ENCODE peak calls at places on chromosomes 12 and 14, in four cellular contexts. L is GM12878, D is HCT116, Y is K562. S is an unnamed sample.

GRCh38 chr14:103854822-103855733 is 7.7 kb upstream of the PPP1R13B start:
- DNase-seq in L (no peak), D (no peak), Y (peak), S (peak)

GRCh38 chr12:3005736-3006135 is 46.5 kb downstream of the TEAD4 start:
- DNase-seq in L (no peak), D (no peak), Y (no peak), S (no peak)

GRCh38 chr14:92933481-92933880 is 10.5 kb downstream of the CHGA start:
- DNase-seq in L (no peak), D (no peak), Y (no peak), S (no peak)

GRCh38 chr14:77570706-77571293 is 45.6 kb downstream of the SPTLC2 start:
- DNase-seq in L (no peak), D (no peak), Y (no peak), S (no peak)

GRCh38 chr12:123150804-123151678 is at the start of gene PITPNM2:
- DNase-seq in L (no peak), D (no peak), Y (peak), S (no peak)

GRCh38 chr14:66993512-66993911 is 195.7 kb upstream of the GARIN2 start:
- DNase-seq in L (no peak), D (no peak), Y (no peak), S (no peak)

GRCh38 chr12:109163150-109163549 is 46.8 kb downstream of the ACACB start:
- DNase-seq in L (no peak), D (no peak), Y (no peak), S (no peak)

GRCh38 chr12:3252416-3252815 is 175.2 kb downstream of the TSPAN9 start:
- DNase-seq in L (no peak), D (no peak), Y (no peak), S (no peak)

GRCh38 chr14:50083467-50084337 is 32.7 kb downstream of the VCPKMT start:
- DNase-seq in L (no peak), D (no peak), Y (no peak), S (no peak)

GRCh38 chr12:88944403-88944802 is 364.1 kb upstream of the KITLG start:
- DNase-seq in L (no peak), D (peak), Y (no peak), S (no peak)

GRCh38 chr12:54684636-54685630 is 36.8 kb upstream of the DCD start:
- DNase-seq in L (no peak), D (no peak), Y (no peak), S (no peak)

GRCh38 chr12:107091381-107091780 is 2.0 kb downstream of the CRY1 start:
- DNase-seq in L (no peak), D (no peak), Y (no peak), S (no peak)

GRCh38 chr12:8493084-8493483 is 20.2 kb upstream of the CLEC4D start:
- DNase-seq in L (peak), D (no peak), Y (no peak), S (no peak)

GRCh38 chr12:27277846-27278260 is 33.8 kb downstream of the STK38L start:
- DNase-seq in L (peak), D (peak), Y (no peak), S (no peak)

GRCh38 chr12:120466560-120467315 is 2.8 kb downstream of the SRSF9 start:
- DNase-seq in L (no peak), D (peak), Y (peak), S (peak)

GRCh38 chr12:108856170-108856427 is 1.3 kb downstream of the SSH1 start:
- DNase-seq in L (no peak), D (no peak), Y (no peak), S (no peak)

GRCh38 chr12:21938879-21939278 is 2.3 kb downstream of the ABCC9 start:
- DNase-seq in L (no peak), D (no peak), Y (no peak), S (no peak)

GRCh38 chr12:53938276-53939140 is at the start of gene HOXC13:
- DNase-seq in L (no peak), D (peak), Y (peak), S (peak)

GRCh38 chr12:76623929-76624328 is 64.4 kb upstream of the OSBPL8 start:
- DNase-seq in L (no peak), D (peak), Y (no peak), S (no peak)

GRCh38 chr12:102851246-102851645 is 65.8 kb downstream of the PAH start:
- DNase-seq in L (no peak), D (no peak), Y (no peak), S (no peak)

GRCh38 chr12:117596968-117597367 is 235.5 kb upstream of the NOS1 start:
- DNase-seq in L (no peak), D (no peak), Y (no peak), S (no peak)

GRCh38 chr14:79629372-79629771 is 581.9 kb downstream of the DIO2 start:
- DNase-seq in L (no peak), D (no peak), Y (no peak), S (no peak)

GRCh38 chr12:916240-916639 is 33.3 kb downstream of the RAD52 start:
- DNase-seq in L (no peak), D (no peak), Y (no peak), S (no peak)

GRCh38 chr14:33908540-33909223 is 42.2 kb downstream of the EGLN3 start:
- DNase-seq in L (no peak), D (no peak), Y (no peak), S (no peak)

GRCh38 chr12:131511391-131511802 is 199.5 kb upstream of the SFSWAP start:
- DNase-seq in L (peak), D (peak), Y (no peak), S (peak)

GRCh38 chr14:74879427-74880180 is 2.1 kb upstream of the DLST start:
- DNase-seq in L (no peak), D (no peak), Y (no peak), S (no peak)

GRCh38 chr12:105321125-105321524 is 9.4 kb upstream of the C12orf75 start:
- DNase-seq in L (no peak), D (no peak), Y (no peak), S (no peak)
- TF ChIP-seq EGR1 in L (no peak), D (no peak), Y (no peak), S (no peak)

DNA sequence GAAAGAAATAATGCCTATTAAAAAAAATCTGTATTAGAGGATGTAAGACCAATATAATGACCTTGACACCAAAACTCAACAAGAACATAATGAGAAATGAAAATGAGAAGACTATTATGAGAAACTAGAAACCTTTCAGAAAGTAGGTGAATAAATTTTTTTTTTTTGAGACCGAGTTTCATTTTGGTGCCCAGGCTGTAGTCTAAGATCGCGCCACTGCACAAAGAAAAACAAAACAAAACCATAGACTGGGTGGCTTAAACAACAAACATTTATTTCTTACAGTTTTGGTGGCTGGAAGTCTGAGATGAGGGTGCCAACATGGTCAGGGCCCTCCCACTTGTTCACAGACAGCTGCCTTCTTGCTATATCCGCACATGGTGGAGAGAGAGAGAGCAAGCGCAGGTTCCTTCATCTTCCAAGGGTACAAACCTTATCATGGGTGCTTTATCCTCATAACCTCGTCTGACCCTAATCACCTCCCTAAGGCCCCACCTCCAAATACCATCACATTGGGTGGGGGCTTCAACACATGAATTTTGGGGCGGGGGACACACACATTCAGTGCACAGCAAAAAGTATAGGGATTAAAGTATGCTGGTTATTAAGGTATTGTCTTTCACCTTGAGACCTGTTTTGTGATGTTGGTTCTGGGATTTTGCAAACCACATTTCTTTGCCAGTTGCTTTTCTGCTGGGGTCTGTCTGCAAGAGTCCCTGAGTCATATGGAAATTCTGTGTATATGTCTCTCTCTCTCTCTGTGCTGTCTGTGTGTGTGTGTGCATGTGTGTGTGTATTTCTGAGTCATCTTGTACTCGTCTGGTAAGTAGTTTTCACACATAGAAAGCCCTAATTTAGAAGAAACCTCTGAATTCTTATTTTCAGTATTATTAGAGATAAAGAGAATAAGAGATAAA is 26.2 kb downstream of the ZCRB1 start:
- DNase-seq in L (peak), D (no peak), Y (peak), S (no peak)
- TF ChIP-seq SRF in L (no peak), D (no peak), Y (no peak), S (no peak)

GRCh38 chr12:15995801-15996200 is 84.7 kb downstream of the DERA start:
- DNase-seq in L (no peak), D (no peak), Y (no peak), S (no peak)

GRCh38 chr12:15997910-15998309 is 86.8 kb downstream of the DERA start:
- DNase-seq in L (no peak), D (no peak), Y (no peak), S (no peak)

GRCh38 chr12:15996948-15997347 is 85.8 kb downstream of the DERA start:
- DNase-seq in L (no peak), D (no peak), Y (no peak), S (no peak)

DNA sequence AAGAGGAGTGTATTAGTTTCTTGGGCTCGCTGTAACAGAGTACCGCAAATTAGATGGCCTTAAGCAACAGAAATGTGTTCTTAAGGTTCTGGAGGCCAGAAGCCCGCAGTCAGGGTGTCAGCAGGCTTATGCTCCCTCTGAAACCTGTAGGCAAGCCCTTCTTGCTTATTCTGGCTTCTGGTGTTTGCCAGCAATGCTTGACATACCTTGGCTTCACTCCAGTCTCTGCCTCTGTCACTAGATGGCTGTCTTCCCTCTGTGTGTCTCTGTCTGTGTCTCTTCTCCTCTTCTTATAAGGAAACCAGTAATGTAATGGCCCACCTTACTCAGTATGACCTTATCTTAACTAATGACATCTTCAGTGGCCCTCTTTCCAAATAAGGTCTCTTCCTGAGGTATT is 85.1 kb downstream of the DERA start:
- DNase-seq in L (no peak), D (no peak), Y (peak), S (no peak)
- TF ChIP-seq EGR1 in L (no peak), D (no peak), Y (no peak), S (no peak)

GRCh38 chr14:58864751-58865519 is 227.2 kb downstream of the DACT1 start:
- DNase-seq in L (no peak), D (no peak), Y (no peak), S (no peak)

GRCh38 chr14:58863576-58864345 is 226.0 kb downstream of the DACT1 start:
- DNase-seq in L (no peak), D (no peak), Y (no peak), S (no peak)

GRCh38 chr14:58862421-58862820 is 224.7 kb downstream of the DACT1 start:
- DNase-seq in L (no peak), D (no peak), Y (no peak), S (no peak)

GRCh38 chr14:58866386-58866785 is 228.6 kb downstream of the DACT1 start:
- DNase-seq in L (no peak), D (no peak), Y (no peak), S (no peak)

GRCh38 chr14:58865520-58866281 is 227.9 kb downstream of the DACT1 start:
- DNase-seq in L (no peak), D (no peak), Y (no peak), S (no peak)
- TF ChIP-seq SRF in L (no peak), D (no peak), Y (no peak), S (no peak)

GRCh38 chr14:68709007-68709406 is 83.9 kb downstream of the ZFP36L1 start:
- DNase-seq in L (no peak), D (no peak), Y (no peak), S (no peak)
- TF ChIP-seq EGR1 in L (no peak), D (no peak), Y (no peak), S (no peak)

DNA sequence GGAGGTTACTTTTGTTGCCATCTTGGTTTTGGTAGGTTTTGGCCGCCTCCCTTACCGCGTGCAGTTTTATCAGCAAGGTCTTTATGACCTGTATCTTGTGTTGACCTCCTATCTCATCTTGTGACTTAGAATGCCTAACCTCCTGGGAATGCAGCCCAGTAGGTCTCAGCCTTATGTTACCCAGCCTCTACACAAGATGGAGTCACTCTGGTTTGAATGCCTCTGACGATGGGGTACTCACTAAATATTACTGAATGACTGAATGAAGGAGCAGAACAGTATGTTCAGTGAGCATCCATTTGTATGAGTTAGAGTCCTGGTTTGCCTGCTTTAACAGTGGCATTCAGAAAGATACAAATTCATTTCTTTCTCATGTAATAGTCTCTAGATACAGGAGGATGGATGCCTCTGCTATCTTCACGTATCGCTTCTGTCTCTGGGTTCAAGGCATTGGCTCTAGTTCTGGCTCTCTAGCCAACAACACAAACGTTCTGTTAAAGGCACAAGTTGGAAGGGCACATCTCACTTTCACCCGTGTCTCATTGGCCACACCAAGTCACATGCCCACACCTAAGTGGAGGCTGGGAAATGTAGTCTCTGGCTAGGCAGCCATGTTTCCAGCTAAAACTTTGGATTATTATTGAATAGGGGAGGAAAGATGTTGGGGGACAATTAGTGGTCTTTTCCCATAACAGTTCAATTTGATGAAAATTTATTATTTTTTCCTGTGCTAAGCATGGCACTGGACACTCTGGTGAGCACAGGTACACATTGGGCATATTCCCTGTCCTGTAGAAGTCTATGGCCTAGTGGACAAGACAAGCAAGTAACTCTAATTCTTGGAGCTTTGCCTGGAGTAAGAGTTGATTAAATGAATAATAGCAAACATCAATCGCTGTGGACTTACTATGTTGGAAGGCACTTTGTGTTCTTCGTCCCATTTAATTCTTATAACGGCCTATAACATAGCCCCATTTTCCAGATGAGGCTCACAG is 75.2 kb upstream of the RPH3A start:
- DNase-seq in L (no peak), D (peak), Y (peak), S (peak)
- TF ChIP-seq SRF in L (no peak), D (no peak), Y (no peak), S (no peak)

S was measured in H1.